ENCODE peak calls at places on chromosomes 4 and X, in ten cellular contexts. C, P, D, X, E, J, O, F, L and N are unnamed samples.

GRCh38 chr4:3515646-3516045 is 16.6 kb downstream of the LRPAP1 start:
- DNase-seq in J (no peak), C (no peak), X (no peak), F (no peak), O (peak), D (no peak), P (no peak), L (no peak), E (peak), N (no peak)

GRCh38 chr4:145871209-145871608 is 67.4 kb downstream of the ZNF827 start:
- DNase-seq in F (no peak), P (no peak), D (no peak), L (no peak), C (no peak), X (no peak), E (no peak), J (no peak), O (no peak), N (no peak)

GRCh38 chr4:612749-613125 is 12.6 kb upstream of the PDE6B start:
- DNase-seq in P (no peak), F (no peak), E (no peak), C (no peak), O (no peak), X (no peak), J (no peak), D (no peak), L (no peak), N (no peak)

GRCh38 chr4:85370400-85371032 is 104.4 kb upstream of the ARHGAP24 start:
- DNase-seq in L (peak), F (no peak), P (no peak), E (no peak), C (no peak), D (peak), J (peak), O (no peak), X (no peak), N (peak)

GRCh38 chr4:111793686-111794085 is 351.6 kb upstream of the FAM241A start:
- DNase-seq in J (no peak), C (no peak), P (no peak), X (no peak), F (no peak), L (no peak), O (no peak), E (no peak), D (no peak), N (no peak)

GRCh38 chr4:86594559-86595425 is 677 bp downstream of the PTPN13 start:
- DNase-seq in P (no peak), X (no peak), J (peak), F (no peak), E (no peak), O (peak), L (peak), C (no peak), D (peak), N (no peak)

GRCh38 chr4:15410750-15411149 is 17.1 kb upstream of the C1QTNF7 start:
- DNase-seq in X (no peak), L (no peak), E (no peak), P (no peak), O (no peak), J (no peak), D (peak), C (peak), F (no peak), N (no peak)

GRCh38 chrX:107654778-107655761 is 26.8 kb downstream of the PRPS1 start:
- DNase-seq in P (peak), X (peak), E (peak), D (peak), C (peak), O (peak), F (peak), L (peak), J (peak), N (peak)

GRCh38 chrX:136147320-136147901 is at the start of gene FHL1:
- DNase-seq in J (no peak), F (no peak), C (peak), L (peak), X (peak), D (no peak), O (peak), P (peak), E (peak), N (no peak)

GRCh38 chr4:101291198-101291597 is 56.1 kb downstream of the PPP3CA start:
- DNase-seq in X (no peak), F (no peak), C (no peak), P (no peak), E (no peak), O (no peak), J (no peak), L (no peak), D (no peak), N (no peak)

GRCh38 chr4:30454504-30454903 is 265.7 kb upstream of the PCDH7 start:
- DNase-seq in P (no peak), E (no peak), F (no peak), L (no peak), J (no peak), X (no peak), D (no peak), O (no peak), C (no peak), N (no peak)

GRCh38 chr4:69032847-69033638 is 63.2 kb upstream of the UGT2B7 start:
- DNase-seq in E (no peak), J (no peak), D (no peak), L (no peak), C (no peak), O (no peak), F (no peak), X (no peak), P (peak), N (no peak)

GRCh38 chr4:121212801-121213200 is 48.7 kb upstream of the TNIP3 start:
- DNase-seq in J (no peak), E (no peak), O (no peak), F (no peak), L (no peak), X (no peak), D (no peak), C (no peak), P (no peak), N (no peak)

GRCh38 chr4:155906554-155907247 is 3.2 kb downstream of the TDO2 start:
- DNase-seq in E (no peak), X (no peak), L (peak), P (no peak), J (peak), C (no peak), O (no peak), F (peak), D (no peak), N (peak)

GRCh38 chr4:169612869-169613859 is 781 bp upstream of the NEK1 start:
- DNase-seq in D (peak), L (peak), E (peak), F (peak), O (no peak), C (peak), J (peak), X (peak), P (peak), N (peak)

GRCh38 chr4:2352171-2352570 is 66.3 kb downstream of the ZFYVE28 start:
- DNase-seq in P (no peak), E (peak), C (no peak), O (peak), D (no peak), X (no peak), L (no peak), J (no peak), F (no peak), N (no peak)

GRCh38 chrX:33205321-33205720 is 6.0 kb downstream of the DMD start:
- DNase-seq in X (no peak), C (no peak), D (no peak), L (no peak), O (no peak), J (no peak), P (no peak), E (no peak), F (no peak), N (no peak)

GRCh38 chr4:140152015-140152703 is 1.8 kb downstream of the MAML3 start:
- DNase-seq in L (peak), F (no peak), J (no peak), O (peak), P (peak), X (peak), E (peak), C (peak), D (no peak), N (no peak)

GRCh38 chr4:55172694-55173287 is 47.4 kb upstream of the KDR start:
- DNase-seq in D (no peak), E (no peak), C (no peak), L (no peak), J (no peak), X (no peak), O (no peak), P (no peak), F (no peak), N (no peak)

GRCh38 chrX:53223955-53224859 is 800 bp downstream of the KDM5C start:
- DNase-seq in E (no peak), D (peak), J (no peak), X (peak), L (no peak), C (peak), F (no peak), P (no peak), O (peak), N (no peak)

GRCh38 chrX:10726647-10727046 is 106.3 kb upstream of the MID1 start:
- DNase-seq in J (peak), X (no peak), L (no peak), C (no peak), F (peak), P (no peak), D (no peak), O (no peak), E (no peak), N (no peak)

GRCh38 chrX:129823115-129823514 is 20.6 kb downstream of the ZDHHC9 start:
- DNase-seq in E (peak), D (peak), C (peak), L (no peak), J (no peak), O (no peak), F (no peak), P (no peak), X (peak), N (no peak)

GRCh38 chr4:54714631-54715030 is 56.9 kb downstream of the KIT start:
- DNase-seq in X (no peak), E (no peak), J (peak), C (no peak), L (no peak), P (no peak), O (no peak), F (no peak), D (no peak), N (no peak)

GRCh38 chr4:83516042-83516772 is 19.7 kb upstream of the GPAT3 start:
- DNase-seq in C (no peak), X (no peak), E (no peak), J (peak), F (peak), O (no peak), D (no peak), P (no peak), L (no peak), N (peak)